ENCODE peak calls at places on chromosomes 1 and 21, in nine cellular contexts. E is fibroblast of mammary gland; U is GM12865; G is IMR-90; I is NB4; H is body of pancreas; X is CD8-positive, alpha-beta T cell; Q is heart left ventricle; P is vagina. A is an unnamed sample.

GRCh38 chr1:182397653-182398388 is 2.6 kb downstream of the TEDDM1 start:
- DNase-seq in E (peak; percentile 31), U (no peak), G (peak; percentile 33), I (peak; percentile 50), H (no peak), X (no peak), Q (no peak), P (no peak), A (peak; percentile 4)

GRCh38 chr1:209382701-209383100 is 200.8 kb upstream of the CAMK1G start:
- DNase-seq in E (no peak), U (no peak), G (no peak), I (no peak), H (no peak), X (no peak), Q (no peak), P (no peak), A (no peak)

GRCh38 chr1:53375440-53375839 is 47.6 kb upstream of the LRP8 start:
- DNase-seq in E (no peak), U (no peak), G (no peak), I (no peak), H (no peak), X (peak; percentile 36), Q (no peak), P (no peak), A (no peak)

GRCh38 chr1:193537266-193538003 is 351.0 kb upstream of the B3GALT2 start:
- DNase-seq in E (no peak), U (peak; percentile 91), G (no peak), I (peak; percentile 6), H (no peak), X (no peak), Q (no peak), P (no peak), A (no peak)

GRCh38 chr1:214241060-214241459 is 39.9 kb upstream of the SMYD2 start:
- DNase-seq in E (peak; percentile 39), U (no peak), G (peak; percentile 24), I (no peak), H (no peak), X (no peak), Q (no peak), P (no peak), A (no peak)

GRCh38 chr21:45384656-45385548 is 20.1 kb upstream of the COL18A1 start:
- DNase-seq in E (no peak), U (no peak), G (no peak), I (no peak), H (peak; percentile 5), X (no peak), Q (peak; percentile 39), P (no peak), A (no peak)

GRCh38 chr1:6954596-6954995 is 169.3 kb downstream of the CAMTA1 start:
- DNase-seq in E (no peak), U (no peak), G (no peak), I (no peak), H (no peak), X (no peak), Q (no peak), P (no peak), A (no peak)

GRCh38 chr1:240786880-240787279 is 174.9 kb upstream of the GREM2 start:
- DNase-seq in E (no peak), U (no peak), G (no peak), I (no peak), H (no peak), X (no peak), Q (no peak), P (no peak), A (no peak)

GRCh38 chr1:15176898-15177665 is 23.5 kb downstream of the TMEM51 start:
- DNase-seq in E (no peak), U (no peak), G (no peak), I (no peak), H (no peak), X (no peak), Q (no peak), P (no peak), A (no peak)

GRCh38 chr1:25609921-25610320 is 6.7 kb upstream of the MAN1C1 start:
- DNase-seq in E (no peak), U (no peak), G (peak; percentile 61), I (peak; percentile 29), H (no peak), X (no peak), Q (no peak), P (no peak), A (peak; percentile 52)

GRCh38 chr1:185426761-185427698 is 110.0 kb upstream of the IVNS1ABP start:
- DNase-seq in E (peak; percentile 79), U (no peak), G (no peak), I (peak; percentile 11), H (no peak), X (no peak), Q (no peak), P (no peak), A (peak; percentile 63)

GRCh38 chr1:31784356-31785019 is 20.3 kb upstream of the ADGRB2 start:
- DNase-seq in E (no peak), U (no peak), G (no peak), I (no peak), H (no peak), X (no peak), Q (no peak), P (no peak), A (no peak)

GRCh38 chr1:214683596-214683995 is 80.6 kb downstream of the CENPF start:
- DNase-seq in E (no peak), U (no peak), G (no peak), I (no peak), H (no peak), X (no peak), Q (no peak), P (no peak), A (no peak)

GRCh38 chr1:184424945-184425344 is 38.1 kb downstream of the C1orf21 start:
- DNase-seq in E (no peak), U (no peak), G (no peak), I (no peak), H (no peak), X (no peak), Q (no peak), P (no peak), A (no peak)

GRCh38 chr21:28431022-28431421 is 561.7 kb downstream of the LTN1 start:
- DNase-seq in E (no peak), U (no peak), G (peak; percentile 66), I (no peak), H (no peak), X (no peak), Q (no peak), P (no peak), A (peak; percentile 65)

DNA sequence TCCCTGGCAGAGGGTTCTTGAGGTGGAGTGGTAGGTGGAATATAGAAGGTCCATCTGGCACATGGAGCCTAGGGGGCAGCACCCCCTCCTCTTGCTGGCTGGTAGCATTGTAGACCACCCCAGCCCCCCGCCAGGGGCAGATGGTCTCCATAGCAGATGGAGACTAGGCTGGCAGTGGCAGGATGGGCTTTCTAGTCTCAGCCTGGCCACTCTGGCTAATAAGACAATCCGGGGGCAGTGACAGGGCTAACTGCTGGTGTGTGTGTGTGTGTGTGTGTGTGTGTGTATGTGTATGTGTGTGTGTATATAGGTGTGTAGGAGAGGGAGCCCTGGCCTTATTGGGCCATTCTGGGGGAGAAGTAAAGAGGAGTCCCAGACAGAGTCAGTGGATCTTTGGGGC is 16.1 kb downstream of the UTP11 start:
- DNase-seq in E (no peak), U (peak; percentile 31), G (no peak), I (no peak), H (no peak), X (no peak), Q (no peak), P (no peak), A (no peak)
- TF ChIP-seq CTCF in E (no peak), U (no peak), G (no peak), I (no peak), H (no peak), X (no peak), Q (no peak), P (no peak), A (no peak)

DNA sequence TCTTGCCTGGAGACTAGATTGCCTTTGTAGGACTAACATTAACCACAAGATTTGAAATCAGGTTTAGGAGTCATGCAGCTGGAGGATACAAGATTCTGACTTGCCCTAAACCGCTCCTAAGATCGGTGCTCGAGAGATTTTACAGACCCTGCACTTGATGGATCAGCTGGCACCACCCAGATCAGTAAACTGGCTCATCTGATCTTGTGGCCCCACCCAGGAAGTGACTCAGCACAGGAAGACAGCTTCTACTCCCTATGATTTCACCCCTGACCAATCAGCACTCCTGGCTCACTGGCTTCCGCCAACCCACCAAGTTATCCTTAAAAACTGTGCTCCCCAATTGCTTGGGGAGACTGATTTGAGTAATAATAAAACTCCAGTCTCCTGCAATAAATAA is 878 bp upstream of the CATSPERE start:
- DNase-seq in E (peak; percentile 63), U (peak; percentile 23), G (no peak), I (peak; percentile 70), H (no peak), X (no peak), Q (no peak), P (no peak), A (no peak)
- H3K4me3 ChIP-seq in E (no peak overlapping the region), U (no peak overlapping the region), G (no peak overlapping the region), I (no peak overlapping the region), H (no peak overlapping the region), X (no peak overlapping the region), Q (no peak overlapping the region), P (no peak overlapping the region), A (no peak overlapping the region)

GRCh38 chr1:116485071-116485735 is 85.6 kb downstream of the CD58 start:
- DNase-seq in E (peak; percentile 87), U (peak; percentile 89), G (peak; percentile 78), I (peak; percentile 80), H (peak; percentile 91), X (peak; percentile 93), Q (peak; percentile 93), P (no peak), A (peak; percentile 89)
- TF ChIP-seq CTCF in E (peak; percentile 89), U (peak; percentile 89), G (peak; percentile 90), I (peak; percentile 92), H (peak; percentile 86), X (peak; percentile 87), Q (peak; percentile 90), P (peak; percentile 90), A (peak; percentile 86)

DNA sequence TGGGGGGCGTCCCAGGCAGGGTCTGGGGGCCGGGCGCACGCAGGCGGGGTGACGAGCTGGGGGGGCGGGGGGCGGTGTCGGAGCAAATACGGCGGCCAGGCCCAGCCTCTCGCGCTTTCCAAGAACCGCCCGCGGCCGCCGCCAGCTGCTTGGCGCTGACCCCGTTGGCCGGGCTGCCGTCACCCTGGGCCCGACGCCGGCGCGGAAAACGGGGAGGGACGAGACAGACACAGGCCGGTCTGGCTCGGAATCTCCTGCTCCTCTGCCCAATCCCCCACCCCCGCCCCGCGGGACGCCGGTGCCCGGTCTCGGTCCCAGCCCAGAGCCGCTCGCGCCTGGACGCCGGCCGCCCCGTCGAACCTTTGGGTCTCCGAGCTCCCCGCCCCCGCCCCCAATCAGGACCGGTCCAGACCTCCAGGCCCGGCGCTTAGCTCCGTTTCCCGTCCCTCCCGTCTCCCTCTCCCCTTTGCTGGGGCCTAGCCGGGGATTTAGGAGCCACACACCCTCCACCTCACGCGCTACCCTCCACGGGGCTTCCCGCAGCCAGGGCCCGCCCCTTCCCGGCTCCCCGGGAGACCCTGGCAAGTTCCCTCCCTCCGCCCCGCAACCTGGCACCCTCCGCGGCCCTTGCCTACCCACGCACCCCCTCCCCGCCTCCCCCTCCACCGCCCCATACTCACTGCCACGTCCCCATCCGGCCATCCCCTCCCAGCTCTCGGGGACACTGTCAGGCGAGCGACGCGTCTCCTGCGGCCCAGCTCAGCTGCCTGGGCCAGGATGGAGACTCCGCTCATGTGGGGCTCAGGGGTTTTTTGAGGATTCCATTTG is 794 bp upstream of the MMP23B start:
- DNase-seq in E (peak; percentile 14), U (peak; percentile 5), G (no peak), I (peak; percentile 5), H (no peak), X (peak; percentile 66), Q (peak; percentile 87), P (no peak), A (peak; percentile 43)
- H3K4me3 ChIP-seq in E (no peak overlapping the region), U (peak overlapping the region; percentile 44), G (no peak overlapping the region), I (no peak overlapping the region), H (no peak overlapping the region), X (peak overlapping the region; percentile 45), Q (peak overlapping the region; percentile 24), P (peak overlapping the region; percentile 34), A (no peak overlapping the region)